ENCODE peak calls at places on chromosomes 3 and 15, in nine cellular contexts. B, E, K, P, N, T, W, C and J are unnamed samples.

GRCh38 chr3:32882603-32883025 is 64.8 kb downstream of the TRIM71 start:
- DNase-seq in B (no peak), C (no peak), E (no peak), N (no peak), W (no peak), P (no peak), T (no peak), K (no peak), J (peak)

GRCh38 chr15:83436513-83437158 is 10.5 kb upstream of the SH3GL3 start:
- DNase-seq in E (peak), T (no peak), W (no peak), C (peak), N (no peak), K (no peak), P (no peak), B (no peak), J (no peak)

GRCh38 chr3:184757010-184757651 is 45.3 kb upstream of the MAGEF1 start:
- DNase-seq in B (no peak), C (peak), N (no peak), E (no peak), K (peak), T (peak), W (peak), P (no peak), J (no peak)

GRCh38 chr3:143737065-143737464 is 111.2 kb downstream of the SLC9A9 start:
- DNase-seq in C (no peak), B (no peak), N (no peak), T (no peak), E (peak), W (no peak), P (no peak), K (no peak), J (no peak)

GRCh38 chr15:99618941-99619411 is 53.2 kb downstream of the MEF2A start:
- DNase-seq in T (no peak), K (no peak), P (no peak), W (no peak), E (peak), N (no peak), B (no peak), C (peak), J (no peak)

GRCh38 chr15:23866832-23867231 is 179.7 kb upstream of the NDN start:
- DNase-seq in B (no peak), T (no peak), N (no peak), C (no peak), W (no peak), E (no peak), P (no peak), K (no peak), J (no peak)

GRCh38 chr3:88013592-88013991 is 45.2 kb downstream of the CGGBP1 start:
- DNase-seq in C (no peak), W (no peak), T (no peak), K (no peak), B (no peak), P (no peak), N (no peak), E (no peak), J (no peak)

GRCh38 chr15:87129916-87130315 is 1050.2 kb downstream of the AGBL1 start:
- DNase-seq in C (no peak), N (no peak), E (no peak), B (no peak), K (no peak), W (no peak), P (no peak), T (no peak), J (no peak)

DNA sequence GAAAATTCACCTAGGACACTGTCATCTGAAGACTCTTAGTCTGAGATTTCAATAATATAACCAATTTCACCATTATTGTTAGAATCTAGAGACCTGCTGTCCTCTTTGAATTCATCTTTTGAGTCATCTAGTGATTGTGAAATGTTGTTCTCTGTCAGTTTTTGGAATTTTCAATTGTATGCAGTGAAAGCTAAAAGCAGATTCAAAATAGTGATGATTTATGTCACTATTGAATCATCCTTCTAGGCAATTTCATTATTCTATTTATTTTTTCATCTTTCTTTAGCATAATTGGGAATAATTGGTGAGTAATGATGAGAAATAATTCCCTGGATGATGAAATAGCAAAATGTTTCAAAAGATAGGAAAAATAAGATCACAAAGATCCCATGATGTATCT is 101.7 kb upstream of the EIF1B start:
- DNase-seq in T (no peak), P (no peak), C (no peak), B (no peak), E (no peak), W (no peak), N (no peak), K (no peak), J (no peak)
- TF ChIP-seq CTCF in T (no peak), P (no peak), C (no peak), B (no peak), E (no peak), W (no peak), N (no peak), K (no peak), J (no peak)

GRCh38 chr3:182698078-182698477 is 95.2 kb upstream of the ATP11B start:
- DNase-seq in W (no peak), P (no peak), B (no peak), C (no peak), T (no peak), E (no peak), K (no peak), N (no peak), J (no peak)
- TF ChIP-seq CTCF in W (no peak), P (no peak), B (no peak), C (no peak), T (no peak), E (no peak), K (no peak), N (peak), J (no peak)

DNA sequence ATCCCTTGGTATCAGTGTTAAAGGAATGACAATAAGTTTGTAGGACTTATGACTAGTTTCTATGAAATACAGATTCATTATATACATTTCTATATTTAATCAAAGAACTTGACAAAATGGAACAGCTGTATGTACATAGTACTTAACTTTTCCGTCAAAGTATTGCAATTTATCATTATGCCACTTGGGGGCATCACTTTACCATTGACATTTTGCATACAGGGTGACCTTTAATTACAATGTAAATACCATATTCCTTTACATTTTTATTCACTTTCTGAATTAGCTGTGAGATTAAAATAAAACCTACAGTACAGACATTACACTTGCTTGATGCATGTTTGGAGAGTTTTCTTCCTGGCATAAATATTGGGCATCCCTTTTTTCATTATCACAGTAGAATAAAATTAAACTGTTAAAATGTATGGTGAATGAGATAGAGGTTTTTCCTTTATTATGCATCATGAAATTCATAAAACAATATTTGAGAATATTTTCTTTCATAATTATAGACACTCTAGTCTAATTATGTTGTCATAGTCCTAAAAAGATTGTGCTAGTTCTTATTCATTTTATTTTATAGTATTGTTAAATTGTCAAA is 6.9 kb downstream of the NEK11 start:
- DNase-seq in B (no peak), K (no peak), T (no peak), W (no peak), P (no peak), N (no peak), C (peak), E (peak), J (peak)
- TF ChIP-seq CTCF in B (peak), K (peak), T (peak), W (no peak), P (peak), N (peak), C (peak), E (peak), J (peak)

GRCh38 chr3:133387341-133387740 is 12.5 kb upstream of the BFSP2 start:
- DNase-seq in K (no peak), W (no peak), B (no peak), T (no peak), E (no peak), C (no peak), N (no peak), P (no peak), J (no peak)
- TF ChIP-seq CTCF in K (no peak), W (no peak), B (no peak), T (no peak), E (no peak), C (no peak), N (no peak), P (no peak), J (no peak)

GRCh38 chr15:93180128-93180527 is 91.1 kb upstream of the RGMA start:
- DNase-seq in W (no peak), K (no peak), C (no peak), N (no peak), P (no peak), E (no peak), T (no peak), B (no peak), J (no peak)

GRCh38 chr15:93180656-93181055 is 91.6 kb upstream of the RGMA start:
- DNase-seq in N (no peak), E (no peak), C (no peak), K (no peak), W (no peak), P (no peak), B (no peak), T (no peak), J (no peak)

GRCh38 chr15:93179704-93180103 is 90.7 kb upstream of the RGMA start:
- DNase-seq in K (no peak), P (no peak), W (no peak), B (no peak), C (no peak), N (no peak), T (no peak), E (no peak), J (no peak)

GRCh38 chr15:93179072-93179471 is 90.1 kb upstream of the RGMA start:
- DNase-seq in T (no peak), W (peak), C (no peak), K (peak), P (peak), E (no peak), B (no peak), N (no peak), J (no peak)

DNA sequence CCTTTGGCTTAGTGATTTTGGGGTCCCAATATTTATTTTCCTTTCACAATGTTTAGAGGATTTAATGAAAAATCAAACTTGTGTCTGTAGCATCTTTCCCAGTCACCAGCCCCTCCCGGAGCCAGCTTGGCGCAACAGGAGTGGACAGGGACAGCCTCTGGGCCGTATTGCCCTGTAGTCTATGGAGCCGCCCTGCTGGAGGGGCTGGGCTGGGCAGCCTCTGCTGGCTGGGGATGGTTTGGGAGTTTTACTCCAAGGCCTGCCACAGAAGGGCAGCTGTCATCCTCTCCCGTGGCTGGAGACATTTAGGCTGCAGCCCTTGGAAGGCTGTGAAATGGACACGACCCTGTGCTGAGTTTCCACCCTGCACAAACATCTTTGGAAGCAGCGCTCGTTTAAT is 89.4 kb upstream of the RGMA start:
- DNase-seq in C (no peak), E (no peak), T (no peak), K (no peak), B (no peak), P (no peak), N (no peak), W (no peak), J (no peak)
- TF ChIP-seq CTCF in C (no peak), E (no peak), T (no peak), K (no peak), B (no peak), P (no peak), N (no peak), W (no peak), J (no peak)

GRCh38 chr3:51371943-51372557 is 13.0 kb upstream of the MANF start:
- DNase-seq in B (no peak), N (peak), W (no peak), C (peak), E (no peak), P (no peak), T (no peak), K (no peak), J (peak)
- TF ChIP-seq CTCF in B (peak), N (peak), W (no peak), C (peak), E (peak), P (peak), T (peak), K (peak), J (peak)

GRCh38 chr15:50685976-50686467 is 575 bp downstream of the TRPM7 start:
- DNase-seq in N (peak), P (peak), E (peak), T (peak), K (peak), B (peak), W (peak), C (peak), J (peak)
- TF ChIP-seq CTCF in N (no peak), P (no peak), E (no peak), T (no peak), K (no peak), B (no peak), W (no peak), C (no peak), J (no peak)

GRCh38 chr3:4584537-4585249 is 91.5 kb downstream of the ITPR1 start:
- DNase-seq in P (no peak), K (peak), E (no peak), T (no peak), B (no peak), W (no peak), C (peak), N (no peak), J (peak)
- TF ChIP-seq CTCF in P (no peak), K (no peak), E (no peak), T (no peak), B (no peak), W (no peak), C (peak), N (no peak), J (peak)

GRCh38 chr3:106206613-106207012 is 337.8 kb upstream of the CBLB start:
- DNase-seq in N (no peak), B (no peak), K (no peak), E (no peak), P (no peak), T (no peak), W (no peak), C (no peak), J (no peak)

GRCh38 chr3:106210923-106211322 is 342.1 kb upstream of the CBLB start:
- DNase-seq in T (no peak), P (no peak), N (no peak), B (no peak), K (no peak), C (no peak), E (no peak), W (no peak), J (no peak)

GRCh38 chr3:106209482-106209881 is 340.7 kb upstream of the CBLB start:
- DNase-seq in B (no peak), N (no peak), C (no peak), K (no peak), W (no peak), E (no peak), P (no peak), T (no peak), J (no peak)

GRCh38 chr3:106208266-106208665 is 339.5 kb upstream of the CBLB start:
- DNase-seq in W (no peak), P (no peak), E (no peak), N (no peak), T (no peak), B (no peak), C (no peak), K (no peak), J (no peak)

DNA sequence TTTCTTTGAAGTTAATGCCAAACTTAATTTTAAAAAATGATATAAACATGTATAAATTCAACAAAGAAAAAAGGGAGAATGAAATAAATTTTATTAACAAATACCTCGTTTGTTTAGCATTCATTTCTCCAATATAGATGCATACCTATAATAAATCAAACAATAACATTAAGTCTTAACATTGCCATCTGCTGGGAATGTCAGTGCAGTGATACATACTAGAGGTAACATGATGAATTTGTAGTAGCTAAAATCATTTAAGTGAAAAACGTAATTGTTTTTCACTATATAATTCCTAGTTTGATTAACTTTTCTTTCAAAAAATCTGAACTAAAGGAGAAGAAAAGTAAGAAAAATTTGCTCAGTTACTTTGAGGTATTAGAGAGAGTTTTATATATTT is 340.2 kb upstream of the CBLB start:
- DNase-seq in T (no peak), N (no peak), P (no peak), E (no peak), B (no peak), W (no peak), K (no peak), C (peak), J (no peak)
- TF ChIP-seq CTCF in T (no peak), N (no peak), P (peak), E (peak), B (no peak), W (no peak), K (no peak), C (peak), J (no peak)